ENCODE peak calls at places on chromosomes 13 and 19, in eight cellular contexts. O is A549, R is mesothelial cell of epicardium, L is nephron progenitor cell, W is AG09309, F is Panc1, E is fibroblast of pulmonary artery, H is ascending aorta. Z is an unnamed sample.
A peak's percentile ranks its signal among the peaks of the same experiment; 100 is the strongest.

GRCh38 chr19:2352121-2352520 is 7.9 kb upstream of the TMPRSS9 start:
- DNase-seq in O (no peak), R (peak; percentile 35), L (no peak), W (no peak), F (no peak), E (no peak), H (no peak), Z (no peak)

GRCh38 chr19:4722671-4723464 is 774 bp downstream of the DPP9 start:
- DNase-seq in O (no peak), R (no peak), L (peak; percentile 35), W (peak; percentile 56), F (no peak), E (peak; percentile 83), H (peak; percentile 84), Z (no peak)

GRCh38 chr19:48471836-48472235 is 2.7 kb downstream of the CYTH2 start:
- DNase-seq in O (no peak), R (no peak), L (no peak), W (no peak), F (no peak), E (no peak), H (no peak), Z (no peak)

GRCh38 chr13:42401376-42401775 is 129.4 kb downstream of the AKAP11 start:
- DNase-seq in O (no peak), R (no peak), L (no peak), W (no peak), F (no peak), E (no peak), H (no peak), Z (no peak)

GRCh38 chr13:93862259-93862658 is 617.2 kb downstream of the DCT start:
- DNase-seq in O (no peak), R (no peak), L (no peak), W (no peak), F (no peak), E (peak; percentile 37), H (no peak), Z (no peak)

GRCh38 chr13:34223984-34224383 is 406.0 kb downstream of the RFC3 start:
- DNase-seq in O (peak; percentile 9), R (no peak), L (no peak), W (no peak), F (no peak), E (no peak), H (no peak), Z (no peak)

GRCh38 chr13:77000475-77000874 is 8.6 kb downstream of the CLN5 start:
- DNase-seq in O (no peak), R (no peak), L (no peak), W (peak; percentile 56), F (no peak), E (peak; percentile 46), H (no peak), Z (no peak)

GRCh38 chr13:22874839-22875238 is 305.9 kb upstream of the SGCG start:
- DNase-seq in O (no peak), R (no peak), L (no peak), W (no peak), F (no peak), E (no peak), H (no peak), Z (no peak)

GRCh38 chr13:48595330-48596127 is 58.2 kb upstream of the CYSLTR2 start:
- DNase-seq in O (peak; percentile 15), R (peak; percentile 52), L (no peak), W (peak; percentile 37), F (peak; percentile 43), E (peak; percentile 92), H (no peak), Z (peak; percentile 63)

GRCh38 chr13:84377071-84377470 is 494.8 kb upstream of the SLITRK1 start:
- DNase-seq in O (no peak), R (no peak), L (no peak), W (no peak), F (no peak), E (no peak), H (no peak), Z (no peak)

GRCh38 chr13:24280722-24281121 is 28.7 kb upstream of the C1QTNF9 start:
- DNase-seq in O (no peak), R (no peak), L (no peak), W (no peak), F (no peak), E (no peak), H (no peak), Z (no peak)

GRCh38 chr13:47990427-47990826 is 10.6 kb downstream of the SUCLA2 start:
- DNase-seq in O (no peak), R (no peak), L (no peak), W (no peak), F (no peak), E (no peak), H (no peak), Z (no peak)

GRCh38 chr13:65638572-65639168 is 1591.5 kb downstream of the PCDH9 start:
- DNase-seq in O (peak; percentile 0), R (no peak), L (peak; percentile 12), W (peak; percentile 18), F (peak; percentile 22), E (peak; percentile 79), H (no peak), Z (no peak)

GRCh38 chr19:51282335-51282734 is 29.1 kb upstream of the IGLON5 start:
- DNase-seq in O (no peak), R (no peak), L (no peak), W (no peak), F (no peak), E (no peak), H (no peak), Z (no peak)

GRCh38 chr19:56660381-56661105 is 11.0 kb downstream of the ZNF835 start:
- DNase-seq in O (no peak), R (no peak), L (no peak), W (no peak), F (no peak), E (no peak), H (no peak), Z (no peak)

GRCh38 chr13:39037880-39038568 is at the start of the genes NHLRC3 and PROSER1:
- DNase-seq in O (peak; percentile 15), R (peak; percentile 80), L (peak; percentile 82), W (peak; percentile 87), F (peak; percentile 54), E (peak; percentile 94), H (peak; percentile 97), Z (peak; percentile 85)

GRCh38 chr13:39037410-39037879 is 444 bp downstream of the PROSER1 start:
- DNase-seq in O (no peak), R (no peak), L (no peak), W (no peak), F (no peak), E (no peak), H (no peak), Z (no peak)

GRCh38 chr13:39040206-39040605 is 1.9 kb downstream of the NHLRC3 start:
- DNase-seq in O (no peak), R (no peak), L (no peak), W (no peak), F (no peak), E (peak; percentile 28), H (no peak), Z (no peak)

GRCh38 chr13:39038569-39038898 is 278 bp downstream of the NHLRC3 start:
- DNase-seq in O (no peak), R (no peak), L (no peak), W (no peak), F (no peak), E (no peak), H (no peak), Z (peak; percentile 14)

GRCh38 chr13:39039033-39039432 is 777 bp downstream of the NHLRC3 start:
- DNase-seq in O (no peak), R (no peak), L (no peak), W (no peak), F (no peak), E (no peak), H (no peak), Z (no peak)
- TF ChIP-seq CTCF in O (no peak), R (no peak), L (no peak), W (no peak), F (no peak), E (no peak), H (no peak), Z (no peak)

GRCh38 chr13:30702006-30702405 is 33.3 kb upstream of the ALOX5AP start:
- DNase-seq in O (no peak), R (no peak), L (no peak), W (no peak), F (no peak), E (no peak), H (peak; percentile 16), Z (no peak)
- TF ChIP-seq CTCF in O (no peak), R (no peak), L (no peak), W (no peak), F (peak; percentile 15), E (no peak), H (no peak), Z (no peak)

GRCh38 chr19:15280915-15281683 is 48.9 kb upstream of the EPHX3 start:
- DNase-seq in O (no peak), R (peak; percentile 53), L (no peak), W (peak; percentile 54), F (no peak), E (peak; percentile 89), H (peak; percentile 84), Z (peak; percentile 32)
- TF ChIP-seq CTCF in O (no peak), R (no peak), L (no peak), W (peak; percentile 25), F (no peak), E (peak; percentile 34), H (no peak), Z (no peak)

GRCh38 chr19:45913874-45914830 is at the start of gene NANOS2:
- DNase-seq in O (no peak), R (no peak), L (peak; percentile 51), W (no peak), F (no peak), E (peak; percentile 33), H (no peak), Z (no peak)
- TF ChIP-seq CTCF in O (peak; percentile 21), R (no peak), L (peak; percentile 19), W (peak; percentile 2), F (no peak), E (peak; percentile 20), H (no peak), Z (no peak)

GRCh38 chr19:35327642-35328041 is 1.3 kb upstream of the CD22 start:
- DNase-seq in O (peak; percentile 55), R (no peak), L (no peak), W (no peak), F (no peak), E (no peak), H (no peak), Z (no peak)
- TF ChIP-seq CTCF in O (peak; percentile 30), R (no peak), L (no peak), W (peak; percentile 9), F (no peak), E (peak; percentile 26), H (no peak), Z (peak; percentile 41)

GRCh38 chr13:110339975-110340550 is 33.0 kb downstream of the COL4A2 start:
- DNase-seq in O (no peak), R (no peak), L (no peak), W (no peak), F (no peak), E (no peak), H (peak; percentile 65), Z (no peak)
- TF ChIP-seq CTCF in O (no peak), R (no peak), L (no peak), W (no peak), F (no peak), E (no peak), H (no peak), Z (no peak)

DNA sequence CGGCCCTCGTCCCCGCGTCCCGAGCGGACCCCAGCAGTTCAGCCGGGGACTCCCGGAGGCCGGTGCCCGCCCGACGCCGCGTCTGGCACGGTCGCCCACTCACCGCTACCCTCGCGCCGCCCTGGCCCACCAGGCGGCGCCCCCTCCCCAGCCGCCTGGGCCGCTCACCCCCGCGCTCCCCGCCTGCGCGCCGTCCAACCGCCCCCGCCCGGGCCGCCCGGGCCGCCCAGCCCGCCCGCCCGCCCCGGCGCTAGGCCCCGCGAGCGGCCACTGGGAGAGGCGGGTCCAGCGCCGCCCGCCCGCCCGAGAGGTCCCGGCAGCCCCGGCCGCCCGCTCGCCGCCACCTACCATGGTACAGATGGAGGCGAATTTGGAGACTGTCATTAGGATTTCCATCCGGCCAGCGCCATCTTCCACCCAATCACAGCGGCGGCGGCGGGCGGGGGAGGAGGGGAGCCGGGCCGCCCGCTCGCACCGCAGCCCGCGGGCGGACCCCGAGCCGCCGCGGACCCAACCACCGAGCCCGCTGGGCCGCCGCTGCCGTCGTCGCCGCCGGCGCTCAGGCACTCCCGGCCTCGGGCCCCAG is at the start of gene USP12:
- DNase-seq in O (no peak), R (peak; percentile 70), L (peak; percentile 77), W (no peak), F (no peak), E (no peak), H (peak; percentile 74), Z (peak; percentile 54)
- TF ChIP-seq CTCF in O (no peak), R (no peak), L (no peak), W (peak; percentile 6), F (peak; percentile 24), E (no peak), H (no peak), Z (no peak)